ENCODE peak calls at places on chromosomes 11 and 22, in eight cellular contexts. S is GM23338, Y is cardiac muscle cell, I is pancreas, G is psoas muscle, N is colonic mucosa, Z is brain microvascular endothelial cell, H is transverse colon. P is an unnamed sample. For H3K36me3, the result is how much of the 10 kb centered on the place peaks cover.

GRCh38 chr11:125330462-125331325 is 165.4 kb downstream of the FEZ1 start:
- DNase-seq in S (no peak), Y (no peak), I (no peak), G (no peak), N (no peak), Z (no peak), H (no peak), P (no peak)

GRCh38 chr11:134835561-134835960 is 423.5 kb upstream of the B3GAT1 start:
- DNase-seq in S (no peak), Y (no peak), I (no peak), G (no peak), N (no peak), Z (no peak), H (no peak), P (no peak)

GRCh38 chr11:69447786-69448185 is 33.7 kb upstream of the LINC01488 start:
- DNase-seq in S (no peak), Y (no peak), I (no peak), G (no peak), N (no peak), Z (no peak), H (no peak), P (peak)

GRCh38 chr22:26398741-26399153 is 30.3 kb upstream of the ASPHD2 start:
- DNase-seq in S (peak), Y (peak), I (peak), G (peak), N (peak), Z (peak), H (peak), P (peak)

GRCh38 chr11:72244317-72245231 is 598 bp upstream of the PHOX2A start:
- DNase-seq in S (peak), Y (no peak), I (no peak), G (no peak), N (no peak), Z (no peak), H (no peak), P (no peak)

GRCh38 chr11:74276581-74276980 is 34.9 kb downstream of the P4HA3 start:
- DNase-seq in S (no peak), Y (peak), I (no peak), G (no peak), N (no peak), Z (peak), H (no peak), P (no peak)

GRCh38 chr11:46330154-46330886 is 16.9 kb upstream of the DGKZ start:
- DNase-seq in S (no peak), Y (peak), I (no peak), G (no peak), N (no peak), Z (no peak), H (no peak), P (no peak)

GRCh38 chr22:32932176-32932575 is 126.0 kb downstream of the SYN3 start:
- DNase-seq in S (no peak), Y (no peak), I (no peak), G (no peak), N (no peak), Z (no peak), H (no peak), P (no peak)

GRCh38 chr11:33329705-33330329 is 72.6 kb downstream of the HIPK3 start:
- DNase-seq in S (peak), Y (peak), I (peak), G (no peak), N (peak), Z (peak), H (peak), P (peak)

GRCh38 chr22:20979243-20979809 is 2.8 kb upstream of the LZTR1 start:
- DNase-seq in S (peak), Y (peak), I (peak), G (peak), N (peak), Z (peak), H (peak), P (no peak)

GRCh38 chr11:102476812-102477211 is 24.2 kb upstream of the TMEM123 start:
- DNase-seq in S (no peak), Y (peak), I (peak), G (no peak), N (peak), Z (no peak), H (peak), P (no peak)

GRCh38 chr11:77819921-77820564 is 479 bp downstream of the RSF1 start:
- DNase-seq in S (peak), Y (peak), I (peak), G (peak), N (peak), Z (no peak), H (peak), P (peak)

GRCh38 chr22:39723899-39724351 is 153.4 kb downstream of the CACNA1I start:
- DNase-seq in S (no peak), Y (peak), I (no peak), G (no peak), N (no peak), Z (peak), H (no peak), P (no peak)

GRCh38 chr11:96259053-96259837 is 83.8 kb downstream of the MAML2 start:
- DNase-seq in S (no peak), Y (peak), I (no peak), G (no peak), N (peak), Z (peak), H (no peak), P (peak)

GRCh38 chr11:31340903-31341572 is 28.5 kb downstream of the DCDC1 start:
- DNase-seq in S (peak), Y (peak), I (no peak), G (no peak), N (peak), Z (peak), H (no peak), P (no peak)

GRCh38 chr11:83681944-83682644 is 395.9 kb upstream of the CCDC90B start:
- DNase-seq in S (no peak), Y (no peak), I (no peak), G (no peak), N (no peak), Z (no peak), H (no peak), P (no peak)

GRCh38 chr22:36330655-36331305 is 57.0 kb downstream of the MYH9 start:
- DNase-seq in S (no peak), Y (peak), I (no peak), G (peak), N (peak), Z (peak), H (no peak), P (peak)

GRCh38 chr11:64144587-64145295 is 21.2 kb downstream of the MACROD1 start:
- DNase-seq in S (no peak), Y (no peak), I (no peak), G (no peak), N (no peak), Z (no peak), H (no peak), P (no peak)

GRCh38 chr11:38274031-38274430 is 1676.0 kb upstream of the RAG2 start:
- DNase-seq in S (no peak), Y (no peak), I (no peak), G (no peak), N (no peak), Z (no peak), H (no peak), P (no peak)

GRCh38 chr11:67562951-67563350 is 20.7 kb upstream of the GSTP1 start:
- DNase-seq in S (no peak), Y (peak), I (no peak), G (no peak), N (no peak), Z (no peak), H (no peak), P (no peak)

GRCh38 chr11:13963949-13964770 is 1.6 kb downstream of the SPON1 start:
- DNase-seq in S (peak), Y (no peak), I (no peak), G (no peak), N (peak), Z (no peak), H (peak), P (peak)

GRCh38 chr22:36017661-36018091 is 10.9 kb downstream of the RBFOX2 start:
- DNase-seq in S (no peak), Y (no peak), I (no peak), G (no peak), N (no peak), Z (no peak), H (no peak), P (no peak)

GRCh38 chr11:86972734-86973133 is 17.5 kb upstream of the FZD4 start:
- DNase-seq in S (no peak), Y (no peak), I (no peak), G (no peak), N (no peak), Z (no peak), H (no peak), P (no peak)

GRCh38 chr11:18011633-18012313 is 1.1 kb downstream of the SERGEF start:
- DNase-seq in S (no peak), Y (no peak), I (no peak), G (peak), N (peak), Z (no peak), H (no peak), P (no peak)
- H3K27ac ChIP-seq in S (no peak), Y (peak), I (peak), G (peak), N (no peak), Z (no peak), H (peak), P (no peak)

GRCh38 chr11:762421-763072 is 14.7 kb downstream of the GATD1 start:
- DNase-seq in S (peak), Y (peak), I (no peak), G (peak), N (peak), Z (peak), H (peak), P (peak)
- H3K36me3 ChIP-seq in S (half or more), Y (under half), I (under half), G (half or more), N (under half), Z (half or more), H (under half), P (under half)

DNA sequence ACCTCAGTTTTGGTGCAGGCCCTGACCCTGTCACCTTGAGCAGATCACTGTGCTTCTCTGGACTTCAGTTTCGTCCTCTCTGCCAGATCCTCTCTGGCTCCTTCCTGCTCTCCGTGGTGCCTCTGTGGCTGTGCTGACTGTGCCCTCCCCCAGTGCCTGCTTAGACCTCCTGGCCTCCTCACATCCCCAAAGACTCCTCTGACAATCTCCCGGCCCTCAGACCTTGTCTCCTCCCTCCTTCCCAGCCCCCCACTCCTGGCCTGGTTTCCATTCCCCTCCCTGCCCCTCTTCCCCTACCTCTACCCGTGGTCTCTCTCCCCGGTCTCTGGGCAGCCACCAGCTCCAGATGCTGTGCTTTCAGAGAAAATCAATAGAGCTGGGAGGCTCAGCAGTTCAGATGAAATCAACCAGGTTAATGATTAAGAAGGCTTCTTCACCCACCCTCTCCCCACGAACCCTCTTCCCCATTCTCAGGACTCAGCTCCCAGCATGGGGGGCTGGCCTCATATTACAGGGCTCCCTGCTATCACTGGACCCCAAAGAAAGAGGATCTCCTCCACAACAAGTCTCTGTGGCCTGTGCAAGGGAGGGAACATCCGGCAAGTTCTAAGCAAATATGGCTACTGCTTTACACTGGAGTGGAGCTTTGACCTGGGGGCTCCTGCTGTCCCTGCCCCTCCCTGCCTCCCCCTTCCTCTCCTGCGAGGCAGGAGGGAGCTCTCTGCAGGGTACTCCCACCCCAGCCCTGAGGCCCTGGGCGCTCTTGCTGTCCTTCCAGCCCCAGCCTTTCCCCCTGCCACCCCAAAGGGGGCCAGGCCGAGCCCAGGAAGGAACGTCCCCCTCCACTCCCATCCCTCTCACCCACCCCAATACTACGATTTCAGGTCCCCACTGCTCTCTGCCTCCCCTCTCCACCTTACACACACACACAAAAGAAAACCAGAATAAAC is 8.5 kb downstream of the BACE1-AS start:
- DNase-seq in S (no peak), Y (no peak), I (peak), G (no peak), N (no peak), Z (no peak), H (no peak), P (no peak)
- H3K4me3 ChIP-seq in S (no peak), Y (no peak), I (peak), G (peak), N (no peak), Z (no peak), H (no peak), P (no peak)

GRCh38 chr11:65404638-65405339 is 17.8 kb upstream of the NEAT1 start:
- DNase-seq in S (no peak), Y (no peak), I (no peak), G (no peak), N (no peak), Z (no peak), H (no peak), P (no peak)

GRCh38 chr11:65401803-65402248 is 15.4 kb downstream of the FRMD8 start:
- DNase-seq in S (no peak), Y (no peak), I (no peak), G (no peak), N (no peak), Z (no peak), H (no peak), P (no peak)

GRCh38 chr11:65402790-65403189 is 16.4 kb downstream of the FRMD8 start:
- DNase-seq in S (no peak), Y (no peak), I (no peak), G (no peak), N (no peak), Z (no peak), H (no peak), P (no peak)

GRCh38 chr11:65403607-65404121 is 17.2 kb downstream of the FRMD8 start:
- DNase-seq in S (no peak), Y (no peak), I (no peak), G (no peak), N (no peak), Z (no peak), H (no peak), P (no peak)

GRCh38 chr11:65404210-65404609 is 17.8 kb downstream of the FRMD8 start:
- DNase-seq in S (no peak), Y (no peak), I (no peak), G (no peak), N (no peak), Z (no peak), H (no peak), P (no peak)
- H3K27ac ChIP-seq in S (no peak), Y (no peak), I (no peak), G (peak), N (no peak), Z (no peak), H (peak), P (no peak)

DNA sequence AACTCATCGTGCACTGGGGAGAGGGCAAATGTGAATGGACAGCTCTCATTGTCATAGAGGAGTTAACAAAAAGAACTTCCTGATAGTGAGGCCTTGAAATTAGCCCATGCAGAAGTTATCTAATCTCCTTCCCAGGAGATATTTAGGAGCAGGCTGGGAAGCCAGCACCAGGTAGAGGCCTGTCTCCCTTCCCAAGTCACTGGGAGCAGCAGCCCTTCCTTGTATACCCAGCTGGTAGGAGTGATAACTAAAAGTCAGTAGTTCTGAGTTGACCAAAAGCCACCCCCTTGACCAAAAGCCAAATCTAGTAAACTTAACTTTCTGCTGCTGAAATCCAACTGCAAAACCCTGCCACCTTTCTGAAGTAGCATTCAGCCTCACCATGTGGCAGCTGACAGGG is 1.4 kb upstream of the BACE1-AS start:
- DNase-seq in S (no peak), Y (no peak), I (peak), G (no peak), N (no peak), Z (no peak), H (no peak), P (no peak)
- H3K36me3 ChIP-seq in S (under half), Y (under half), I (under half), G (half or more), N (under half), Z (under half), H (under half), P (under half)

DNA sequence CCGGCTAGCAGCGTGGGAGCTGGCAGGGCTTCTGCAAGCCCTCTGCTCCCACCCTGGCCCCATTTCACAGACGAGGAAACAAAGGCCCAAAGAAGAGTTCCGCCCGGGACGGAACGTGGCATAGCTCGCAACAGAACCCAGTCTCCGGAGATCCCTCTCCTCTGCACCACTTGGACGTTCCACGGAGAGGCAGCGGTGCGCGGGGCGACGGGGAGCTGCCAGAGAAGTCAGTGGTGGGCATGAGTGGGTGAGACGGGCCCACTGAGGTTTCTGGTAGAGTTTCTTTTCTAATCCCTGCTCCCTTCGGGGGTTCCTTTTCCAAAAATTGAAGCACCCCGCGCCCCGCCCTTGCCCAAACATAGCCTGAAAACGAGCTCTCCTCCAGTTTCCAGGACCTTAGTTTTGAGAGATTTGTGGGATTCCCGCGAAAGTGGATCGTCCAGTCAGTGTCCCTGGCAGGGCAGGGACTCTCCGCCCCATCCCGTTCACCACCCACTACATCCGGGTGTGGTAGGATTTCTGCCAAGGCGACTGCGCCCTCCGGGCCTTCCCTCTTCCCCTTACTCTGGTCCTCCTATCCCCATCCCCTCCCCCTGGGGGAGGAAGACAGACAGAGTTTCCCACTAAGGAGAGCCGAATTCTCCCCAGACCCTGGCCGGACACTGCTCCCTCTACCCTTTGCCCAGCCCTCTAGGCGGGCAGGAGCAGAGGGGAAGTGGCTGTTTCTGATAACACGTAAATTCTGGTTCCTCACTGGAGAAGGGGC is 764 bp upstream of the NECTIN1 start:
- DNase-seq in S (peak), Y (peak), I (peak), G (peak), N (peak), Z (peak), H (peak), P (peak)
- H3K4me3 ChIP-seq in S (peak), Y (peak), I (peak), G (peak), N (peak), Z (peak), H (peak), P (peak)

GRCh38 chr11:12164061-12165014 is 53.9 kb downstream of the MICAL2 start:
- DNase-seq in S (peak), Y (peak), I (no peak), G (no peak), N (no peak), Z (peak), H (peak), P (peak)
- H3K27ac ChIP-seq in S (no peak), Y (peak), I (no peak), G (peak), N (peak), Z (peak), H (peak), P (peak)

P was measured in SJSA1.